ENCODE peak calls at places on chromosome 11, in seven cellular contexts. Z is H9; E is coronary artery; U is activated CD8-positive, alpha-beta memory T cell treated with anti-CD3 and anti-CD28 coated beads, Interleukin-2, amount 50 U/mL, for 48 hours; V is stimulated activated CD8-positive, alpha-beta memory T cell treated with anti-CD3 and anti-CD28 coated beads, Interleukin-15, amount 100 ng/mL, for 24 hours; N is AG04450; R is IMR-90. O is an unnamed sample.

GRCh38 chr11:2547806-2548205 is 103.0 kb downstream of the KCNQ1 start:
- DNase-seq in V (no peak), U (no peak), N (no peak), R (no peak), Z (no peak), E (no peak), O (no peak)

GRCh38 chr11:68940651-68941323 is 37.1 kb downstream of the IGHMBP2 start:
- DNase-seq in Z (no peak), E (no peak), U (no peak), R (no peak), N (no peak), V (no peak), O (no peak)

GRCh38 chr11:70404244-70404643 is 5.9 kb downstream of the CTTN start:
- DNase-seq in R (no peak), U (no peak), E (no peak), N (no peak), Z (no peak), V (no peak), O (no peak)

GRCh38 chr11:66268953-66269906 is 791 bp downstream of the RAB1B start:
- DNase-seq in U (no peak), N (no peak), V (no peak), Z (peak; percentile 65), R (peak; percentile 48), E (no peak), O (no peak)

GRCh38 chr11:78419327-78419726 is 1.7 kb upstream of the GAB2 start:
- DNase-seq in N (peak; percentile 96), V (no peak), E (peak; percentile 93), Z (no peak), U (no peak), R (peak; percentile 99), O (no peak)

GRCh38 chr11:11436715-11437313 is 83.8 kb upstream of the CSNK2A3 start:
- DNase-seq in U (no peak), V (no peak), N (no peak), Z (no peak), E (no peak), R (no peak), O (no peak)

GRCh38 chr11:5621580-5621979 is 3.2 kb upstream of the TRIM34 start:
- DNase-seq in U (no peak), N (no peak), Z (no peak), V (no peak), E (no peak), R (no peak), O (no peak)

GRCh38 chr11:33997473-33998347 is 53.8 kb upstream of the CAPRIN1 start:
- DNase-seq in E (no peak), V (no peak), U (no peak), Z (no peak), R (no peak), N (no peak), O (no peak)

GRCh38 chr11:125404811-125405481 is 91.1 kb downstream of the FEZ1 start:
- DNase-seq in R (peak; percentile 47), E (peak; percentile 84), V (peak; percentile 57), Z (peak; percentile 86), U (peak; percentile 89), N (no peak), O (peak; percentile 91)

GRCh38 chr11:8232414-8232813 is 31.3 kb downstream of the LMO1 start:
- DNase-seq in N (no peak), Z (no peak), U (no peak), R (no peak), E (no peak), V (no peak), O (no peak)

GRCh38 chr11:25039165-25039564 is 542.3 kb downstream of the LUZP2 start:
- DNase-seq in N (no peak), E (no peak), V (no peak), R (no peak), U (no peak), Z (no peak), O (no peak)

GRCh38 chr11:71076525-71077304 is 175.7 kb downstream of the SHANK2 start:
- DNase-seq in E (no peak), V (no peak), N (no peak), R (no peak), Z (no peak), U (no peak), O (no peak)

GRCh38 chr11:46914363-46914762 is 4.0 kb downstream of the LRP4 start:
- DNase-seq in U (no peak), V (no peak), Z (no peak), N (no peak), E (no peak), R (peak; percentile 75), O (no peak)

GRCh38 chr11:37468344-37468743 is 870.3 kb upstream of the RAG2 start:
- DNase-seq in V (no peak), E (no peak), Z (no peak), N (no peak), R (no peak), U (no peak), O (no peak)

GRCh38 chr11:76408171-76408965 is 27.2 kb downstream of the GVQW3 start:
- DNase-seq in E (no peak), Z (no peak), N (no peak), R (no peak), U (no peak), V (no peak), O (no peak)

GRCh38 chr11:85941380-85941973 is 86.3 kb downstream of the CCDC83 start:
- DNase-seq in E (no peak), U (no peak), V (no peak), Z (peak; percentile 70), N (peak; percentile 53), R (peak; percentile 74), O (no peak)

GRCh38 chr11:29328961-29329441 is 687.8 kb downstream of the KCNA4 start:
- DNase-seq in Z (no peak), U (no peak), R (peak; percentile 95), N (peak; percentile 70), E (no peak), V (no peak), O (no peak)

GRCh38 chr11:31956310-31956709 is 134.6 kb upstream of the RCN1 start:
- DNase-seq in E (no peak), V (no peak), U (no peak), N (no peak), Z (no peak), R (peak; percentile 36), O (no peak)

GRCh38 chr11:11252403-11252802 is 100.6 kb downstream of the CSNK2A3 start:
- DNase-seq in E (no peak), R (no peak), Z (no peak), N (no peak), V (no peak), U (no peak), O (no peak)

GRCh38 chr11:132576706-132577105 is 955.6 kb downstream of the OPCML start:
- DNase-seq in N (peak; percentile 82), R (peak; percentile 97), U (no peak), E (no peak), V (no peak), Z (peak; percentile 57), O (no peak)

O was measured in mesothelial cell of epicardium.